ENCODE peak calls at places on chromosome 17, in four cellular contexts. N is CD4-positive, CD25-positive, alpha-beta regulatory T cell; G is lower lobe of right lung; F is IMR-90. J is an unnamed sample.

GRCh38 chr17:35807371-35808144 is 1.7 kb upstream of the TAF15 start:
- DNase-seq in N (no peak), G (no peak), F (peak; percentile 74), J (no peak)

GRCh38 chr17:66537518-66537917 is 235.1 kb downstream of the PRKCA start:
- DNase-seq in N (no peak), G (no peak), F (no peak), J (no peak)

GRCh38 chr17:48954300-48954755 is 9.7 kb upstream of the SNF8 start:
- DNase-seq in N (no peak), G (no peak), F (peak; percentile 49), J (no peak)

GRCh38 chr17:83004791-83005380 is 74.5 kb upstream of the METRNL start:
- DNase-seq in N (no peak), G (no peak), F (no peak), J (no peak)

GRCh38 chr17:74768069-74768762 is 7.9 kb downstream of the NAT9 start:
- DNase-seq in N (no peak), G (no peak), F (peak; percentile 73), J (peak; percentile 94)

GRCh38 chr17:50721194-50722010 is 2.0 kb downstream of the LUC7L3 start:
- DNase-seq in N (peak; percentile 45), G (no peak), F (no peak), J (no peak)

GRCh38 chr17:53264730-53265129 is 558.0 kb upstream of the KIF2B start:
- DNase-seq in N (no peak), G (no peak), F (no peak), J (no peak)

GRCh38 chr17:550776-551175 is 163.9 kb downstream of the VPS53 start:
- DNase-seq in N (no peak), G (no peak), F (peak; percentile 24), J (no peak)

GRCh38 chr17:66302761-66303626 is 581 bp downstream of the PRKCA start:
- DNase-seq in N (peak; percentile 51), G (peak; percentile 67), F (peak; percentile 42), J (peak; percentile 58)

DNA sequence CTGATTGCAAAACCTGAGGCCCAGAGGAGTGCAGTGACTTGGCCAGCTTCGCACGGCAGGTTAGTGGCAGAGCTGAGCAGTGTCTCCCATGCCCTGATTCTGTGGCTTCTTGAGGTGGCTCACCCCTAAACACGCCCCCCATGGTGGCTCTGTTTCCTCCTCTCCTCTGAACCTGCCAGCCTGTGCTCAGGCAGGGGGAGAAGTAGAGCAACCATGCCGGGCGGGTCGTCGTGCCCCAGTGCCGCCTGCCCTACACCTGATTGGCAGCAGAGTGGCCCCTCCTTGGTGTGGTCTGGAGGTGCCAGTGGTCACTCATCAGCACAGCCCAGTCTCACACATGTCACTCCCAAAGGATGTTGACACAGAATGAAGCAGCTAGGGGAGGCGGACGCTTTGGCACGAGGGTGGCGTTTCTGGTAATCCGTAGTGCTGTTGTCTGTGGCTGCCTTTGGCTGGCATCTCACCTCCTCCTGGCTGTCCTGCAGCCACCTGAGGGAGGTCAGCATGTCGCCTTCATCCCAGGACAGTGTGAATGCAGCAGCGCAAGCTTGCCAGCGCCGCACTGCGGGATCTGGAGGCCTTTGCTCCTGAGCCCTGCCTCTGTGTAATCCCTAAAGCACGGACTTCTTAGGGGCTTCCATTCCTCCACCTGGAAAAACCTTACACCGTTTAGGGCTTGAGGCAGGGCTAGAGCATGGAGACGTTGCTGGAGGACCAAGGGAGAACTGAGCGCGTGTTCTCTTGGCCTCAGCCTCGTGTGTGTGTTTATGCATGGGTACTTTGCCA is 294.7 kb downstream of the SEC14L1 start:
- DNase-seq in N (peak; percentile 51), G (no peak), F (no peak), J (no peak)
- H3K4me1 ChIP-seq in N (peaks cover 92% of the 10 kb centered on the region), G (peaks cover 94% of the 10 kb centered on the region), F (peaks cover 55% of the 10 kb centered on the region), J (no peaks in the 10 kb centered on the region)

GRCh38 chr17:43105146-43105545 is 20.0 kb downstream of the BRCA1 start:
- DNase-seq in N (no peak), G (no peak), F (no peak), J (no peak)
- H3K4me1 ChIP-seq in N (no peaks in the 10 kb centered on the region), G (no peaks in the 10 kb centered on the region), F (no peaks in the 10 kb centered on the region), J (no peaks in the 10 kb centered on the region)

GRCh38 chr17:15966879-15967248 is 21.9 kb downstream of the ADORA2B start:
- DNase-seq in N (no peak), G (peak; percentile 79), F (no peak), J (no peak)

GRCh38 chr17:15965510-15965909 is 20.6 kb downstream of the ADORA2B start:
- DNase-seq in N (no peak), G (no peak), F (no peak), J (no peak)

GRCh38 chr17:15967706-15968399 is 22.9 kb downstream of the ADORA2B start:
- DNase-seq in N (no peak), G (no peak), F (no peak), J (no peak)

GRCh38 chr17:15966183-15966878 is 21.4 kb downstream of the ADORA2B start:
- DNase-seq in N (no peak), G (peak; percentile 89), F (peak; percentile 35), J (no peak)

DNA sequence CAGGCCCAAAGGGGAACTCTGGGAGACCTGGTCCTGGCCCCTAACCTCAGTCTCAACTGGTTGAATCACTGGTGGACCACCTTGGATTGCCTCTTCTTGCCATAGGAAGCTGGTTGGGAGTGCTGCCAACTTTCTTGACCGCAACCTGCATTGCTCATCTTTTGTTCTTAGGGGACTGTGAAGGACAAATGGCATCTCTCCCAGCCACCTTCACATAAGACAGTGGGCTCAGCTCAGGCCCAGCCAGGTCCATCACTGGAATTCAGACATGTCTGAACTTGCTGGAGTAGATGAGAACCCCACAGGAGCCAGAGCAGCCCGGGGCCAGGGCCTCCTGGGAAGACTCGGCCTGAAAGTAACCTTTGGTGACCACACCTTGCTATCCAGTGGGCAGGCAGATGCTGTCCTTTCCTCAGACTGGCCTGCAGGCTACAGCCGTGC is 18.8 kb downstream of the ADORA2B start:
- DNase-seq in N (no peak), G (no peak), F (peak; percentile 53), J (no peak)
- H3K4me1 ChIP-seq in N (peaks cover 5% of the 10 kb centered on the region), G (peaks cover 43% of the 10 kb centered on the region), F (peaks cover 28% of the 10 kb centered on the region), J (no peaks in the 10 kb centered on the region)

DNA sequence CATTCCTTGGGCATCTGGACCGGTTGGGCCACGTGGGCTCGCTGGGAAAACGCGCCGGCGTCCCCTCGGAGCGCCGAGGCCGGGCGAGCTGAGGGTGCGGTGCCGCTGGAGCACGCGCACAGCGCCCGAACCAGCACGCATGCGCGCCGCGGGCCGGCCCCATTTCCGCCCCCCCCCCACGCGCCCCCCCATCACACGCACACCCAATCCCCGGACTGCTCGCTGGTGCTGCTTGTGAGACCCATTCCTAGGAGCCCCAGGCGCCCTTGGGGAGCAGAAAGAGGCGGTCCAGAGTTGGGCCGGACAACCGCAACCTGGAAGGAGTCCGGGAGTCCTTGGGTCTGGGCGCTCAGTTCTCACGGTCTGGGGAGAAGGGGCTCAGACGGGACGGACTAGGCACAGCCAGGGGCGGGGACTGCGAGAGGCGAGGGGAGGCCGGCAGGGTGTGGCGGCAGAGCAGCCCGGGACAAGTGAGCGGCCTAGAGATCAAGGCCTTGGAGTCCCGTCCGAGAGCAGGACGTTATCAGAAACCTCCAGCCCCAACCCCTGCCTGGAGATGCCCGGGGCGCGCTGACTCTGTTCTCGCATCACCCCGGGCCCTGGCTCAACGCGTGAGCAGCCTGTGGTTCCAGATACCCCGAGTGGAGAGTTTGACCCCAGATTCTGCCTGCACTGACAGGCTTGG is 6.0 kb upstream of the CBX8 start:
- DNase-seq in N (no peak), G (no peak), F (no peak), J (no peak)
- H3K4me1 ChIP-seq in N (peaks cover 68% of the 10 kb centered on the region), G (peaks cover 49% of the 10 kb centered on the region), F (no peaks in the 10 kb centered on the region), J (no peaks in the 10 kb centered on the region)

DNA sequence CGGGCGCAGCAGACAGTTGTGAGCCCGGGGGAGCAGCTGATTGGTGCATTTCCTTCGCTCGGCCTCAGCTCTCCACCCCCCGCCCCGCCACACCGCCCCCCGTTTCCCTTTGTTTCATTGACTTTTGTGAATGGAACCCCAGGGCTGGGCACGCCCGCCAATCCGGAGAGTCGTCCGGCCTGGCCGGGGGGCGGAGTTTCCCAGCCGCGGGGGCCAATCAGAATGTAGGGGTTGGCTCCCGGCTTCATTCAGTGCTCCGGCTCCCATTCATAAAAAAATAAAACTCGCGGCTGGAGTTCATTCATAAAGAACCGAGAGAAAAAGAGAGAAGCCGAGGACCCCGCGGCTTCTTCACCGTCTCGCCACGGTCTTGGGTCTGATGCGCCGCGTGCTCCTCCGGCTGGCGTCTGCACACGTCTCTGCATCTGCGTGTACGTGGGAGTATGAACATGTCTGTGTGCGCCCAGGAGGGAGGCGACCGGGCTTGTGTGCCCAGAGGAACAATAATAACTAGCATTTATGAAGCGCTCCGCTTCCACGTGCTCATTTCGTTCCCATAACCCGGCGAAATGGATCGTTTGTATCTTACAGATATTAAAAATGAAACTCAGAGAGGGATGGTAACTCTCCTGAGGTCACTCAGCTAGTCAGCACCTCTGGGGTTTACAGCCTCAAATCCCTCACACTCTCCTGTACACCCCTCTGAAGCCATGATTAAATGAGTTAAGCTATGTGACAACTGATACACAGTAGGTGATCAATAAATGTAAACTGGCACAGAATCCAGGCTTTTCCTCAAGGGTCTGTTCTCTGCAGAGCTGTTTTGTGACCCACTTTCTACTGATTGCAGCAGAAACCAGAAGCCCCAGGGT is at the start of gene ETV4:
- DNase-seq in N (peak; percentile 86), G (peak; percentile 93), F (peak; percentile 89), J (peak; percentile 93)
- H3K4me1 ChIP-seq in N (peaks cover 26% of the 10 kb centered on the region), G (peaks cover 16% of the 10 kb centered on the region), F (peaks cover 14% of the 10 kb centered on the region), J (no peaks in the 10 kb centered on the region)

GRCh38 chr17:39782980-39783379 is 45.2 kb downstream of the GRB7 start:
- DNase-seq in N (no peak), G (no peak), F (no peak), J (no peak)
- H3K4me1 ChIP-seq in N (peaks cover 77% of the 10 kb centered on the region), G (peaks cover 15% of the 10 kb centered on the region), F (no peaks in the 10 kb centered on the region), J (peaks cover 2% of the 10 kb centered on the region)

DNA sequence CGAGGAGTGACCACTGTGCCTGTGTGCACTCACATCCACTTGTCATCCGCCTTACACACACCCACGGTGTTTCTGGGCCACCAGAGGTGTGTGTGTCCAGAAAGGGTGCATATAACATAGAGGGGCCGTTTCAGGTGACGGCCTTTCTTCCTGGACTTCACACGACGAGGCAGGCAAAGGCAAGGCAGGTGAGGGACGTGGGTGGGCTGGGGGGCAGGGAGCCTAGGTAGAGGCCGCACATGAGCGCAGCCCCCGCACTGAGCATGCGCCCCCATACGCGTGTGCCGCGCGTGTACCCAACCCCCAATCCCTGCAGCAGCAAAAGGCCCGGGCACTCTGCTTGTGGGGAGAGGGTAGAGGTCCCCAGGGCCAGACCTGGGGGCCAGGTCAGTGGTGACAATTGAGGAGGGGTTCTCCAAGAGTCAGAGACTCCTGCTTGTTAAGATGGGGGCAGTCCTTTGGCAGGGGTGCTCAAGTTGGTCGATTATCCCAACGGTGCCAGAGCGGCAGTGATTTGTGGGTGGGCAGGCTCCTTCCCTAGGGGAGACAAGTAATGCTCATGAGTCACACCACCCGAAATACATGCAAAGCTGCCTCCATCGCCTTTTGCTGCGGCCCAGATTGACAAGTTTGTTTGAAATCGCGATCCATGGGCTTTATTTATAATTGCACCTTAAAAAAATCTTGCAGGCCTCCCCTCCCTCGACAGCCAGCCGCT is 972 bp upstream of the GIT1 start:
- DNase-seq in N (no peak), G (peak; percentile 45), F (peak; percentile 58), J (no peak)
- H3K4me1 ChIP-seq in N (peaks cover 75% of the 10 kb centered on the region), G (peaks cover 72% of the 10 kb centered on the region), F (peaks cover 40% of the 10 kb centered on the region), J (no peaks in the 10 kb centered on the region)

DNA sequence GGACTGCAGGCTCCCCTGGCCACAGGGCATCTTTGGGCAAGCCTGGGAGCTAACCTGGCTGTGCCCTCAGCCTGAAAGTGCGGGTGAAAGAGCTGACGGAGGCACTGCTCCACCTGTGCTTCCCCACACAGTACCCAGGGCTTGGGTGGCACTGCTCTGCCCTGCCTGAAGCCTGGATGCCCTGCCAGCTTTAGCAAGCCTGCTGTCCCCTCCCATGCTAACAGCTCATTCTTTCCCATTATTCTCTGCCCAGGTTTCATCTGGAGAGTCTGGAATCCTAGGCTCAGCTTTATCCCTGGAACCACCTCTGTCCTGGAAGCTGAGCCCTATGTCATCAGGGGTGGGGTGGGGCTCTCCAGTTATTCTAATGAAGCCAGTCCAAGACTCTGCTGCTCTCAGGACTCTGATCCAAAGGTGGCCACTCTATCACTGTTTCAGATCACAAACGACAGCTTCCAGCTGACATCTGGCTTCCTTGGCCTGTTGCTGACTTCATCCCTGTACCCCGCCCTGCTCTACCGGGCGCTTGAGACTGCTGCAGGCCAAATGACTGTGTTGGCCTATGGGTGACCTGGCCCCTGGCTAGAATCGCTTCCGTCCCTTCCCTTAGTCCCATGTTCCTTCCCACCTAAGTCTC is 29.3 kb downstream of the HIC1 start:
- DNase-seq in N (no peak), G (peak; percentile 48), F (peak; percentile 53), J (no peak)
- H3K4me1 ChIP-seq in N (peaks cover 16% of the 10 kb centered on the region), G (peaks cover 73% of the 10 kb centered on the region), F (peaks cover 35% of the 10 kb centered on the region), J (no peaks in the 10 kb centered on the region)